ENCODE peak calls at places on chromosomes 16 and 17, in nine cellular contexts. X is NCI-H1436; U is AG09309; T is T-helper 2 cell; R is NCI-H2081; B is RPMI7951; K is stimulated activated CD4-positive, alpha-beta T cell treated with anti-CD3 and anti-CD28 coated beads, Interleukin-4, amount 100 ng/mL, for 4 hours; I is amniotic stem cell; Z is fibroblast of pulmonary artery. P is an unnamed sample.

GRCh38 chr17:44348234-44348987 is 3.3 kb downstream of the GRN start:
- DNase-seq in U (no peak), X (no peak), R (no peak), Z (no peak), I (peak; percentile 33), K (no peak), B (peak; percentile 59), T (no peak), P (no peak)

GRCh38 chr16:843771-844170 is 43.2 kb upstream of the GNG13 start:
- DNase-seq in Z (no peak), B (no peak), I (no peak), U (no peak), R (no peak), K (no peak), X (no peak), T (no peak), P (no peak)

GRCh38 chr16:79698341-79698753 is 97.8 kb upstream of the MAF start:
- DNase-seq in R (no peak), U (peak; percentile 70), K (no peak), B (no peak), T (no peak), I (no peak), X (no peak), Z (peak; percentile 5), P (no peak)

GRCh38 chr17:9256944-9257629 is 235.8 kb downstream of the NTN1 start:
- DNase-seq in B (no peak), I (no peak), U (peak; percentile 52), Z (no peak), K (no peak), T (no peak), R (no peak), X (no peak), P (peak; percentile 75)

GRCh38 chr17:79699386-79700036 is 31.2 kb upstream of the ENPP7 start:
- DNase-seq in T (no peak), B (no peak), K (no peak), R (no peak), U (no peak), X (no peak), Z (no peak), I (no peak), P (no peak)

GRCh38 chr16:24511174-24511573 is 28.2 kb upstream of the RBBP6 start:
- DNase-seq in I (no peak), U (no peak), K (no peak), Z (no peak), T (no peak), B (no peak), X (no peak), R (no peak), P (no peak)

GRCh38 chr16:72394526-72394925 is 222.6 kb upstream of the PMFBP1 start:
- DNase-seq in R (no peak), K (no peak), I (no peak), U (no peak), B (no peak), Z (no peak), T (no peak), X (no peak), P (no peak)

GRCh38 chr17:45430006-45430737 is 2.5 kb downstream of the ARHGAP27 start:
- DNase-seq in X (no peak), Z (no peak), T (no peak), U (no peak), I (no peak), B (no peak), R (no peak), K (no peak), P (no peak)

GRCh38 chr16:89581045-89581695 is 5.6 kb downstream of the CPNE7 start:
- DNase-seq in K (no peak), I (peak; percentile 98), T (no peak), R (no peak), U (peak; percentile 92), B (peak; percentile 99), Z (peak; percentile 97), X (no peak), P (no peak)

GRCh38 chr17:32275060-32276042 is 9.7 kb downstream of the RHBDL3 start:
- DNase-seq in K (no peak), U (peak; percentile 40), T (no peak), B (peak; percentile 95), X (peak; percentile 95), R (no peak), Z (peak; percentile 73), I (peak; percentile 90), P (no peak)

GRCh38 chr17:38896373-38896954 is 26.6 kb downstream of the LASP1 start:
- DNase-seq in K (no peak), X (no peak), U (no peak), T (no peak), B (no peak), R (no peak), I (no peak), Z (no peak), P (no peak)

GRCh38 chr17:57531648-57532486 is 213.2 kb downstream of the CCDC182 start:
- DNase-seq in B (no peak), T (no peak), K (no peak), U (no peak), Z (no peak), R (no peak), I (no peak), X (no peak), P (no peak)

GRCh38 chr16:13697568-13697967 is 222.4 kb upstream of the ERCC4 start:
- DNase-seq in T (no peak), I (no peak), Z (no peak), R (no peak), U (no peak), X (no peak), K (no peak), B (no peak), P (no peak)

GRCh38 chr17:14061666-14062560 is 7.4 kb upstream of the COX10 start:
- DNase-seq in K (no peak), X (no peak), R (no peak), B (peak; percentile 76), T (no peak), I (peak; percentile 45), Z (peak; percentile 92), U (peak; percentile 69), P (no peak)

GRCh38 chr17:83194761-83195329 is 115.4 kb downstream of the METRNL start:
- DNase-seq in T (no peak), I (no peak), R (no peak), Z (no peak), X (no peak), U (peak; percentile 59), B (peak; percentile 93), K (no peak), P (no peak)

GRCh38 chr16:72932050-72932449 is 115.9 kb downstream of the ZFHX3 start:
- DNase-seq in I (no peak), Z (peak; percentile 51), B (no peak), K (no peak), X (no peak), T (no peak), U (no peak), R (no peak), P (no peak)

GRCh38 chr16:19086322-19087199 is 19.1 kb downstream of the COQ7 start:
- DNase-seq in I (peak; percentile 88), Z (peak; percentile 92), T (peak; percentile 59), B (peak; percentile 93), R (peak; percentile 73), K (peak; percentile 83), U (peak; percentile 37), X (peak; percentile 74), P (peak; percentile 78)

GRCh38 chr16:14284930-14285541 is 213.9 kb downstream of the MRTFB start:
- DNase-seq in I (no peak), K (no peak), T (no peak), X (peak; percentile 63), U (peak; percentile 23), R (peak; percentile 72), B (peak; percentile 67), Z (peak; percentile 73), P (peak; percentile 77)

GRCh38 chr17:67165201-67165600 is 79.8 kb downstream of the HELZ start:
- DNase-seq in Z (no peak), R (no peak), T (no peak), X (no peak), K (no peak), U (no peak), I (no peak), B (no peak), P (no peak)

GRCh38 chr16:23356941-23357340 is 54.8 kb downstream of the SCNN1B start:
- DNase-seq in B (no peak), X (no peak), Z (no peak), R (no peak), U (no peak), I (no peak), K (no peak), T (no peak), P (no peak)

GRCh38 chr16:28585674-28586073 is 11.2 kb downstream of the SULT1A2 start:
- DNase-seq in K (no peak), I (no peak), B (no peak), T (no peak), Z (no peak), X (no peak), R (no peak), U (no peak), P (no peak)

GRCh38 chr17:6753006-6753445 is 2.8 kb upstream of the XAF1 start:
- DNase-seq in U (peak; percentile 51), K (peak; percentile 17), R (no peak), B (peak; percentile 91), X (no peak), Z (peak; percentile 95), T (peak; percentile 7), I (peak; percentile 35), P (no peak)

GRCh38 chr17:64091116-64091515 is 38.8 kb downstream of the ERN1 start:
- DNase-seq in X (no peak), I (no peak), T (no peak), B (peak; percentile 56), R (no peak), U (no peak), Z (peak; percentile 42), K (no peak), P (no peak)

GRCh38 chr17:78618264-78619066 is 41.3 kb upstream of the DNAH17 start:
- DNase-seq in U (no peak), K (no peak), Z (no peak), X (no peak), B (peak; percentile 31), I (no peak), T (no peak), R (no peak), P (no peak)

GRCh38 chr17:43570518-43570928 is 24.4 kb upstream of the ETV4 start:
- DNase-seq in X (no peak), K (no peak), T (no peak), U (no peak), R (no peak), I (no peak), B (peak; percentile 88), Z (no peak), P (no peak)

GRCh38 chr17:69404398-69404797 is 10.1 kb upstream of the MAP2K6 start:
- DNase-seq in T (no peak), Z (no peak), B (peak; percentile 42), I (no peak), U (no peak), K (no peak), R (no peak), X (no peak), P (no peak)

GRCh38 chr16:54746596-54746995 is 184.1 kb upstream of the IRX5 start:
- DNase-seq in X (no peak), I (no peak), U (no peak), Z (no peak), R (no peak), T (no peak), B (no peak), K (no peak), P (no peak)

GRCh38 chr16:67723151-67723915 is 4.2 kb upstream of the GFOD2 start:
- DNase-seq in T (no peak), R (no peak), X (no peak), B (peak; percentile 97), K (no peak), U (peak; percentile 62), Z (no peak), I (peak; percentile 71), P (no peak)

GRCh38 chr17:21199856-21200255 is 14.1 kb downstream of the TMEM11 start:
- DNase-seq in U (no peak), Z (no peak), X (no peak), I (no peak), K (no peak), B (no peak), R (no peak), T (no peak), P (no peak)

GRCh38 chr16:1099224-1100083 is 3.4 kb upstream of the C1QTNF8 start:
- DNase-seq in Z (no peak), T (no peak), X (no peak), K (no peak), U (no peak), I (no peak), B (no peak), R (no peak), P (no peak)

GRCh38 chr17:67680445-67681224 is 37.1 kb upstream of the NOL11 start:
- DNase-seq in I (no peak), Z (no peak), U (no peak), X (peak; percentile 40), R (peak; percentile 80), B (no peak), K (no peak), T (no peak), P (peak; percentile 98)